ENCODE peak calls at places on chromosomes 11 and 22, in eight cellular contexts. P, E, K, A, L, F, Y and W are unnamed samples.
A peak's percentile ranks its signal among the peaks of the same experiment; 100 is the strongest.

GRCh38 chr11:29432719-29433325 is 584.0 kb downstream of the KCNA4 start:
- DNase-seq in P (peak; percentile 30), E (no peak), K (no peak), A (peak; percentile 5), L (peak; percentile 24), F (peak; percentile 23), Y (no peak), W (peak; percentile 63)

GRCh38 chr11:113906038-113906437 is 1.4 kb downstream of the HTR3B start:
- DNase-seq in P (peak; percentile 85), E (no peak), K (peak; percentile 8), A (no peak), L (peak; percentile 76), F (peak; percentile 70), Y (no peak), W (peak; percentile 93)

GRCh38 chr22:50045211-50046018 is 12.7 kb downstream of the TTLL8 start:
- DNase-seq in P (peak; percentile 5), E (no peak), K (no peak), A (no peak), L (no peak), F (no peak), Y (no peak), W (no peak)

GRCh38 chr11:104443387-104443786 is 279.4 kb upstream of the PDGFD start:
- DNase-seq in P (no peak), E (no peak), K (peak; percentile 9), A (no peak), L (no peak), F (no peak), Y (peak; percentile 15), W (peak; percentile 52)

GRCh38 chr11:126328001-126328390 is 24.1 kb downstream of the DCPS start:
- DNase-seq in P (no peak), E (no peak), K (no peak), A (no peak), L (no peak), F (no peak), Y (no peak), W (no peak)

GRCh38 chr11:66081505-66081904 is 11.4 kb downstream of the PACS1 start:
- DNase-seq in P (peak; percentile 29), E (no peak), K (peak; percentile 42), A (peak; percentile 77), L (no peak), F (no peak), Y (peak; percentile 33), W (peak; percentile 91)

GRCh38 chr11:120268686-120269085 is 28.7 kb downstream of the POU2F3 start:
- DNase-seq in P (no peak), E (no peak), K (no peak), A (no peak), L (no peak), F (no peak), Y (no peak), W (no peak)

GRCh38 chr11:44484211-44484610 is 81.3 kb upstream of the CD82 start:
- DNase-seq in P (peak; percentile 34), E (no peak), K (no peak), A (peak; percentile 8), L (peak; percentile 54), F (peak; percentile 80), Y (no peak), W (peak; percentile 12)

GRCh38 chr22:41831828-41832552 is 915 bp upstream of the SREBF2 start:
- DNase-seq in P (no peak), E (no peak), K (no peak), A (no peak), L (no peak), F (no peak), Y (peak; percentile 26), W (no peak)

GRCh38 chr11:2298795-2299747 is 2.6 kb downstream of the C11orf21 start:
- DNase-seq in P (peak; percentile 77), E (peak; percentile 25), K (no peak), A (peak; percentile 21), L (peak; percentile 84), F (peak; percentile 61), Y (no peak), W (peak; percentile 70)

GRCh38 chr11:92269021-92269420 is 44.4 kb downstream of the FAT3 start:
- DNase-seq in P (peak; percentile 31), E (peak; percentile 9), K (peak; percentile 84), A (peak; percentile 31), L (no peak), F (peak; percentile 96), Y (peak; percentile 75), W (peak; percentile 81)

GRCh38 chr11:102994101-102994500 is 38.6 kb upstream of the MMP13 start:
- DNase-seq in P (no peak), E (no peak), K (peak; percentile 88), A (no peak), L (no peak), F (no peak), Y (peak; percentile 84), W (peak; percentile 48)

GRCh38 chr11:1744137-1744878 is 6.1 kb downstream of the IFITM10 start:
- DNase-seq in P (no peak), E (no peak), K (no peak), A (no peak), L (no peak), F (no peak), Y (no peak), W (no peak)

GRCh38 chr11:1943977-1944376 is 3.2 kb upstream of the MRPL23 start:
- DNase-seq in P (no peak), E (no peak), K (peak; percentile 46), A (peak; percentile 76), L (no peak), F (no peak), Y (peak; percentile 14), W (peak; percentile 44)

GRCh38 chr11:81772161-81772560 is 961.5 kb downstream of the FAM181B start:
- DNase-seq in P (peak; percentile 5), E (no peak), K (peak; percentile 32), A (no peak), L (peak; percentile 45), F (peak; percentile 62), Y (peak; percentile 20), W (no peak)

GRCh38 chr11:117829369-117829725 is 4.8 kb upstream of the FXYD2 start:
- DNase-seq in P (no peak), E (no peak), K (no peak), A (no peak), L (no peak), F (no peak), Y (no peak), W (no peak)
- H3K4me2 ChIP-seq in P (no peak overlapping the region), E (no peak overlapping the region), K (no peak overlapping the region), A (no peak overlapping the region), L (no peak overlapping the region), F (no peak overlapping the region), Y (no peak overlapping the region), W (no peak overlapping the region)

DNA sequence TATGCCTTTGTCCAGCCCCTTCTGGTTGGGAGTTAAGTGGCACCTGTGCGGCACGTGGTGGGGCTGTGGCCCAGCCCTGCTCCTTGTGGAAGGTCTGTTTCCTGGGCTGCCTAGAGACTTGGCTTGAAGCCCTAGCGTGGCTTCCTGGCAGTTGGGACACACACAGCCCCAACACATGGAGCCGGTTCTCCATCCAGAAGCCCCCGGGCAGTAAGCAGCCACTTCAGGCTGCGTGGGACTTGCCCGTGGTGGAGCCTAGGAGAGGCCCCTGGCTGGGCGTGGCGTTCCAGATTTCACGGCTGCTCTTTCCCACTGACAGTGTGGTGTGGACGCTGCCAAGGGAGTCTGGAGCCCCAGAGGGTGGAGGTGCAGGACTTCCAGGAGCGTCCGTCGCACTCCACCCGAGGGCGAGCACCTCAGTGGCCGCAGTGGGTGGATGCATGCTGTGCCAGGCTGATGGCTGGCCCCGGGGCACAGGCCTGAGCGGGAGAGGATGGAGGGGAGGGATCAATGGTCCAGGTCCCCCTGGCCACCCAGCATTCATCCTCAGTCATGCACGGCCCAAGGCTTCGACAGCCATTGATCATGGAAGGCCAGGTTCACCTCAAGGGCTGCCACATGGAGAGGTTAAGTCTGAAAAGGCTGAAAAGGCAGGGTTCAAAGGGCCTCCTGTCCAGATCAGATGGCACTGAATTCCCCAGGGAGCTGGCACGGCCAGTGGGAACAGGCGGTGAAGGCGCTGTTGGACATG is 9.3 kb downstream of the CCND1 start:
- DNase-seq in P (no peak), E (no peak), K (no peak), A (no peak), L (no peak), F (no peak), Y (no peak), W (no peak)
- H3K36me3 ChIP-seq in P (no peaks in the 10 kb centered on the region), E (peaks cover 61% of the 10 kb centered on the region), K (peaks cover 62% of the 10 kb centered on the region), A (peaks cover 34% of the 10 kb centered on the region), L (no peaks in the 10 kb centered on the region), F (peaks cover 12% of the 10 kb centered on the region), Y (peaks cover 61% of the 10 kb centered on the region), W (peaks cover 75% of the 10 kb centered on the region)

GRCh38 chr11:34358258-34358665 is 452 bp upstream of the ABTB2 start:
- DNase-seq in P (peak; percentile 75), E (no peak), K (peak; percentile 76), A (peak; percentile 82), L (peak; percentile 83), F (peak; percentile 91), Y (peak; percentile 64), W (peak; percentile 79)
- H3K27ac ChIP-seq in P (peak overlapping the region; percentile 77), E (peak overlapping the region; percentile 84), K (no peak overlapping the region), A (peak overlapping the region; percentile 46), L (no peak overlapping the region), F (peak overlapping the region; percentile 77), Y (no peak overlapping the region), W (peak overlapping the region; percentile 41)

DNA sequence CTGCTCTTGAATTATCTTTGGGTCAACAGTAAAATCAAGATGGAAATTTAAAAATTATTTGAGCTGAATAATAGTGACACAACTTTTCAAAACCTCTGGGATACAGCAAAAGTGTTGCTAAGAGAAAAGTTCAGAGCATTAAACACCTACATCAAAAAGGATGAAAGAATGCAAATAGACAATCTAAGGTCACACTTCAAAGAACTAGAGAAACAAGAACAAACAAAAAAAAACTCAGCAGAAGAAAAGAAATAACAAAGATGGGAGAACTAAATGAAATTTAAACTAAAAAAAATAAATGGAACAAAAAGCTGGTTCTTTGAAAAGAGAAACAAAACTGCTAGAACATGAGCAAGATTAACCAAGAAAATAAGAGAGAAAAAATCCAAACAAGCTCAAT is 15.0 kb upstream of the TMEM45B start:
- DNase-seq in P (no peak), E (no peak), K (no peak), A (no peak), L (no peak), F (no peak), Y (no peak), W (no peak)
- H3K4me2 ChIP-seq in P (no peak overlapping the region), E (no peak overlapping the region), K (no peak overlapping the region), A (no peak overlapping the region), L (no peak overlapping the region), F (no peak overlapping the region), Y (no peak overlapping the region), W (no peak overlapping the region)

GRCh38 chr22:43983808-43984207 is 28.6 kb downstream of the SAMM50 start:
- DNase-seq in P (no peak), E (no peak), K (no peak), A (no peak), L (no peak), F (no peak), Y (no peak), W (no peak)

GRCh38 chr22:43976861-43977795 is 21.9 kb downstream of the SAMM50 start:
- DNase-seq in P (no peak), E (no peak), K (no peak), A (no peak), L (no peak), F (no peak), Y (no peak), W (no peak)

GRCh38 chr22:43980579-43980978 is 25.3 kb downstream of the SAMM50 start:
- DNase-seq in P (no peak), E (no peak), K (no peak), A (no peak), L (no peak), F (no peak), Y (no peak), W (no peak)

GRCh38 chr22:43978558-43978957 is 23.3 kb downstream of the SAMM50 start:
- DNase-seq in P (no peak), E (no peak), K (no peak), A (no peak), L (no peak), F (no peak), Y (no peak), W (no peak)

GRCh38 chr22:43980996-43981395 is 25.8 kb downstream of the SAMM50 start:
- DNase-seq in P (no peak), E (no peak), K (no peak), A (no peak), L (no peak), F (no peak), Y (no peak), W (no peak)
- H3K36me3 ChIP-seq in P (no peaks in the 10 kb centered on the region), E (peaks cover 31% of the 10 kb centered on the region), K (peaks cover 12% of the 10 kb centered on the region), A (peaks cover 25% of the 10 kb centered on the region), L (peaks cover 15% of the 10 kb centered on the region), F (peaks cover 11% of the 10 kb centered on the region), Y (peaks cover 41% of the 10 kb centered on the region), W (peaks cover 11% of the 10 kb centered on the region)